ENCODE peak calls at places on chromosomes 5 and 9, in ten cellular contexts. P is naive thymus-derived CD4-positive, alpha-beta T cell; B is cardiac muscle cell; R is AG04450; O is HCT116; V is right cardiac atrium; F is esophagus squamous epithelium; U is left ventricle myocardium inferior; S is psoas muscle; X is upper lobe of right lung. M is an unnamed sample.
A peak's percentile ranks its signal among the peaks of the same experiment; 100 is the strongest.

GRCh38 chr5:125410501-125411162 is 664.2 kb upstream of the ZNF608 start:
- DNase-seq in F (no peak), O (no peak), R (no peak), U (no peak), S (no peak), P (no peak), V (no peak), X (no peak), B (no peak), M (no peak)

GRCh38 chr9:30774326-30774725 is 1610.1 kb upstream of the ACO1 start:
- DNase-seq in S (no peak), B (peak; percentile 6), F (no peak), O (no peak), X (no peak), V (peak; percentile 7), P (no peak), R (no peak), U (no peak), M (no peak)

GRCh38 chr5:153968761-153969562 is 69.7 kb downstream of the FAM114A2 start:
- DNase-seq in R (no peak), S (no peak), V (no peak), X (no peak), P (no peak), O (no peak), B (no peak), U (no peak), F (no peak), M (no peak)

GRCh38 chr9:125998837-125999503 is 251.8 kb downstream of the PBX3 start:
- DNase-seq in X (peak; percentile 44), R (no peak), F (no peak), S (no peak), U (no peak), B (no peak), O (no peak), P (no peak), V (peak; percentile 7), M (no peak)

GRCh38 chr5:159041754-159042153 is 58.0 kb downstream of the EBF1 start:
- DNase-seq in X (no peak), R (no peak), O (no peak), V (no peak), F (no peak), P (no peak), U (no peak), S (no peak), B (no peak), M (no peak)

GRCh38 chr9:128528445-128529160 is 23.8 kb upstream of the SPTAN1 start:
- DNase-seq in P (no peak), F (no peak), S (no peak), R (no peak), B (no peak), O (no peak), X (no peak), V (no peak), U (no peak), M (no peak)

GRCh38 chr9:36286388-36286787 is 28.1 kb upstream of the GNE start:
- DNase-seq in F (no peak), U (no peak), X (no peak), V (no peak), P (no peak), B (no peak), O (no peak), R (no peak), S (no peak), M (no peak)

GRCh38 chr5:79243224-79243623 is 7.3 kb downstream of the JMY start:
- DNase-seq in B (no peak), X (no peak), P (no peak), F (no peak), S (no peak), U (no peak), R (no peak), O (no peak), V (no peak), M (no peak)

GRCh38 chr9:71446499-71447411 is 321.6 kb downstream of the CEMIP2 start:
- DNase-seq in S (peak; percentile 12), X (peak; percentile 68), R (peak; percentile 8), P (peak; percentile 3), U (no peak), O (no peak), B (peak; percentile 94), F (no peak), V (peak; percentile 52), M (no peak)

GRCh38 chr5:7755958-7756357 is 95.0 kb downstream of the CFAP90 start:
- DNase-seq in U (no peak), V (no peak), X (no peak), S (no peak), B (no peak), O (no peak), R (no peak), P (no peak), F (no peak), M (no peak)

GRCh38 chr5:173016621-173017046 is 33.1 kb downstream of the ATP6V0E1 start:
- DNase-seq in S (no peak), X (no peak), P (no peak), V (no peak), F (no peak), U (no peak), R (no peak), B (peak; percentile 64), O (peak; percentile 79), M (peak; percentile 36)

GRCh38 chr9:2053883-2054845 is 39.0 kb downstream of the SMARCA2 start:
- DNase-seq in O (no peak), U (no peak), V (no peak), R (no peak), B (no peak), P (peak; percentile 89), X (no peak), F (no peak), S (no peak), M (peak; percentile 30)

GRCh38 chr9:78236511-78236950 is 656 bp downstream of the CEP78 start:
- DNase-seq in X (no peak), F (no peak), P (no peak), U (no peak), V (no peak), S (no peak), B (no peak), O (no peak), R (no peak), M (no peak)
- H3K27ac ChIP-seq in X (peak overlapping the region; percentile 70), F (peak overlapping the region; percentile 87), P (peak overlapping the region; percentile 72), U (peak overlapping the region; percentile 79), V (peak overlapping the region; percentile 35), S (peak overlapping the region; percentile 75), B (peak overlapping the region; percentile 85), O (peak overlapping the region; percentile 89), R (peak overlapping the region; percentile 47), M (peak overlapping the region; percentile 74)

GRCh38 chr5:138542956-138543729 is at the start of gene ETF1:
- DNase-seq in P (peak; percentile 100), O (peak; percentile 97), R (peak; percentile 99), X (peak; percentile 100), S (peak; percentile 100), B (peak; percentile 100), F (peak; percentile 98), U (peak; percentile 100), V (peak; percentile 100), M (peak; percentile 100)

GRCh38 chr5:138539791-138540190 is 3.2 kb downstream of the ETF1 start:
- DNase-seq in V (no peak), O (no peak), F (no peak), P (no peak), U (no peak), X (no peak), B (no peak), S (no peak), R (no peak), M (no peak)

GRCh38 chr5:138543730-138544104 is 681 bp upstream of the ETF1 start:
- DNase-seq in F (no peak), S (no peak), X (no peak), R (no peak), O (no peak), P (no peak), V (no peak), B (no peak), U (no peak), M (no peak)

GRCh38 chr5:138542120-138542955 is 698 bp downstream of the ETF1 start:
- DNase-seq in U (no peak), O (no peak), S (no peak), X (no peak), B (no peak), F (no peak), R (no peak), P (no peak), V (no peak), M (no peak)

DNA sequence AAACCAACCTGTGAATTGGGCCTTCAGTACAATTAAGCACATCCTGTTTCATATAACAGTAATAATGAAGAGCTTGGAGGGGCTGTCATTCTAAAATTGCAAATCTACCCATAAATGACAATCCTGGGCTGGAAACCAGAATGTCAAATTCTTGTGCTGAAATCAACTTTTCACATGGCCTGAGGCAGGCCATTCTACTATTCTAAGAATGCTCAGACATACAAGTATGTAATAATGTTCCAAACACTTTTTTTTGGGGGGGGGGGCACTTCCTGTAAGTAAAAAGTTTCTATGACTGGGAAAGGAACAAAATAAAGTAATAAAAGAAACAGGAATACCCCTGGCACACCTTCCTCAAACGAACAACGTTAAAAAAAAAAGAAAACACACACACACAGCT is 1.5 kb downstream of the ETF1 start:
- DNase-seq in F (no peak), B (no peak), X (no peak), S (no peak), U (no peak), O (no peak), R (no peak), P (no peak), V (no peak), M (no peak)
- H3K27ac ChIP-seq in F (no peak overlapping the region), B (peak overlapping the region; percentile 95), X (peak overlapping the region; percentile 98), S (peak overlapping the region; percentile 99), U (peak overlapping the region; percentile 98), O (peak overlapping the region; percentile 78), R (no peak overlapping the region), P (peak overlapping the region; percentile 94), V (no peak overlapping the region), M (no peak overlapping the region)

DNA sequence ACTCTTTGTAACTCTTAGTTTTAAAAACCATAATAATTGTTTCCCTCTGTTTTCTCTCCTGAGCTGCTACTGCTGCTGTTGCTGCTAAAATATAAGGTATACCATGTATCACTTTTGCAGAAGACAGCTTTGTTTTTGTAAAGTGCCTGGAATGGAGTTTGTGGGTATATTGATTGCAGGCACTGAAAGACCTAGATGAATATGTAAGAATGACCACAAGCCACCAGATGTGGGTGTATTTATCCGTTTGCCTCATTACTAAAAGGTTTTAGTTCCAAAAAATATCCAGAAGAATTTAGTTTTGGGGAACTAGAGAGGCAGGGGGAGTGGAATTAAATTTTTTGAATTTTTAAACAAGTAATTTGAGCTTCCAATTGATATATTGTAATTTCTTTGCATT is 151.1 kb upstream of the CDKN2B start:
- DNase-seq in P (no peak), X (no peak), U (no peak), F (no peak), V (no peak), R (no peak), B (no peak), S (no peak), O (no peak), M (no peak)
- H3K27ac ChIP-seq in P (no peak overlapping the region), X (no peak overlapping the region), U (no peak overlapping the region), F (no peak overlapping the region), V (no peak overlapping the region), R (no peak overlapping the region), B (no peak overlapping the region), S (no peak overlapping the region), O (no peak overlapping the region), M (no peak overlapping the region)

DNA sequence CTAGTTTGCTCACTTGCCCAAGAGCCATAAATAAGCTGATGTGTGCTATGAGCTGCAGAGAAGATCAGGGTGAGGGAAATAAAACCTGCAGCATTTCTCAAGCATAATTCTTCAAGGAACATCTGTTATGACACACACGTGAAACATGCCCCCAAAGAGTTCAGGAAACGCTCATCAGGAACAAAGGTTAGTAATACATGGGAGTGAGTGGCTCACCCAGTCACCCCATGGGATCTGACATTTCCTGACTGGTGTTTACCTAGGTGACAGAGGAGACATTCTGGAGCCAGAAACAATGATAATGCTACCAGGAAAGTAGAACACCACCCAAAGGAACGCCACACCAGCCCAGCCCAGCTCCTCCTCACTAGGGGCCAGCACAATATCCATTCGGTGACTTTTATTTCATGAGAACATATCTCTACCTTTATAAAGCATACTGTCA is 66.0 kb downstream of the FRMD3 start:
- DNase-seq in R (no peak), X (no peak), P (no peak), O (no peak), F (no peak), U (peak; percentile 23), S (no peak), V (no peak), B (no peak), M (no peak)
- H3K27ac ChIP-seq in R (no peak overlapping the region), X (no peak overlapping the region), P (no peak overlapping the region), O (no peak overlapping the region), F (peak overlapping the region; percentile 60), U (peak overlapping the region; percentile 85), S (peak overlapping the region; percentile 25), V (peak overlapping the region; percentile 34), B (no peak overlapping the region), M (no peak overlapping the region)